ENCODE peak calls at places on chromosome 17, in four cellular contexts. F is HL-60, T is suprapubic skin, R is prostate gland. I is an unnamed sample.

GRCh38 chr17:58312021-58312630 is 16.5 kb downstream of the TSPOAP1 start:
- DNase-seq in F (no peak), T (no peak), R (no peak), I (no peak)

GRCh38 chr17:59365383-59365981 is 34.0 kb downstream of the YPEL2 start:
- DNase-seq in F (peak; percentile 24), T (no peak), R (no peak), I (no peak)

GRCh38 chr17:40777459-40777858 is 4.9 kb downstream of the KRT27 start:
- DNase-seq in F (no peak), T (no peak), R (no peak), I (no peak)

GRCh38 chr17:36657763-36658490 is 56.5 kb downstream of the MRM1 start:
- DNase-seq in F (no peak), T (no peak), R (no peak), I (no peak)

GRCh38 chr17:66240630-66241029 is 11.4 kb upstream of the APOH start:
- DNase-seq in F (no peak), T (no peak), R (no peak), I (no peak)

GRCh38 chr17:29155966-29156338 is 24.2 kb downstream of the MYO18A start:
- DNase-seq in F (no peak), T (no peak), R (no peak), I (no peak)

GRCh38 chr17:32157225-32157624 is 14.9 kb downstream of the RHOT1 start:
- DNase-seq in F (no peak), T (no peak), R (no peak), I (no peak)

GRCh38 chr17:21242026-21242700 is 11.0 kb downstream of the NATD1 start:
- DNase-seq in F (no peak), T (no peak), R (no peak), I (no peak)

GRCh38 chr17:56926704-56927103 is 12.9 kb upstream of the TRIM25 start:
- DNase-seq in F (no peak), T (no peak), R (no peak), I (no peak)

GRCh38 chr17:42578282-42578869 is 847 bp upstream of the PSMC3IP start:
- DNase-seq in F (peak; percentile 84), T (peak; percentile 85), R (peak; percentile 69), I (no peak)
- TF ChIP-seq POLR2AphosphoS5 in F (no peak), T (no peak), R (peak; percentile 46), I (no peak)

GRCh38 chr17:7356072-7356549 is 1.2 kb downstream of the TMEM95 start:
- DNase-seq in F (peak; percentile 73), T (peak; percentile 90), R (peak; percentile 71), I (no peak)
- TF ChIP-seq CTCF in F (peak; percentile 62), T (peak; percentile 61), R (peak; percentile 84), I (peak; percentile 76)

GRCh38 chr17:61316633-61317032 is 83.0 kb upstream of the TBX2 start:
- DNase-seq in F (no peak), T (no peak), R (no peak), I (no peak)

GRCh38 chr17:61322316-61323014 is 77.2 kb upstream of the TBX2 start:
- DNase-seq in F (no peak), T (no peak), R (no peak), I (no peak)

GRCh38 chr17:61321344-61321743 is 78.3 kb upstream of the TBX2 start:
- DNase-seq in F (no peak), T (no peak), R (no peak), I (no peak)

GRCh38 chr17:61317779-61318178 is 81.9 kb upstream of the TBX2 start:
- DNase-seq in F (no peak), T (no peak), R (no peak), I (no peak)

GRCh38 chr17:61318684-61319098 is 81.0 kb upstream of the TBX2 start:
- DNase-seq in F (no peak), T (no peak), R (no peak), I (no peak)
- TF ChIP-seq POLR2AphosphoS5 in F (no peak), T (no peak), R (no peak), I (no peak)

GRCh38 chr17:44007346-44008204 is 3.2 kb downstream of the NAGS start:
- DNase-seq in F (no peak), T (no peak), R (no peak), I (no peak)
- TF ChIP-seq CTCF in F (no peak), T (no peak), R (no peak), I (no peak)

GRCh38 chr17:81576621-81577277 is 24.6 kb upstream of the FAAP100 start:
- DNase-seq in F (no peak), T (no peak), R (no peak), I (no peak)

GRCh38 chr17:81574643-81574956 is 22.4 kb upstream of the FAAP100 start:
- DNase-seq in F (no peak), T (no peak), R (no peak), I (no peak)

GRCh38 chr17:81572499-81573030 is 20.4 kb upstream of the FAAP100 start:
- DNase-seq in F (no peak), T (no peak), R (no peak), I (no peak)

GRCh38 chr17:81575836-81576235 is 23.7 kb upstream of the FAAP100 start:
- DNase-seq in F (no peak), T (no peak), R (no peak), I (no peak)

DNA sequence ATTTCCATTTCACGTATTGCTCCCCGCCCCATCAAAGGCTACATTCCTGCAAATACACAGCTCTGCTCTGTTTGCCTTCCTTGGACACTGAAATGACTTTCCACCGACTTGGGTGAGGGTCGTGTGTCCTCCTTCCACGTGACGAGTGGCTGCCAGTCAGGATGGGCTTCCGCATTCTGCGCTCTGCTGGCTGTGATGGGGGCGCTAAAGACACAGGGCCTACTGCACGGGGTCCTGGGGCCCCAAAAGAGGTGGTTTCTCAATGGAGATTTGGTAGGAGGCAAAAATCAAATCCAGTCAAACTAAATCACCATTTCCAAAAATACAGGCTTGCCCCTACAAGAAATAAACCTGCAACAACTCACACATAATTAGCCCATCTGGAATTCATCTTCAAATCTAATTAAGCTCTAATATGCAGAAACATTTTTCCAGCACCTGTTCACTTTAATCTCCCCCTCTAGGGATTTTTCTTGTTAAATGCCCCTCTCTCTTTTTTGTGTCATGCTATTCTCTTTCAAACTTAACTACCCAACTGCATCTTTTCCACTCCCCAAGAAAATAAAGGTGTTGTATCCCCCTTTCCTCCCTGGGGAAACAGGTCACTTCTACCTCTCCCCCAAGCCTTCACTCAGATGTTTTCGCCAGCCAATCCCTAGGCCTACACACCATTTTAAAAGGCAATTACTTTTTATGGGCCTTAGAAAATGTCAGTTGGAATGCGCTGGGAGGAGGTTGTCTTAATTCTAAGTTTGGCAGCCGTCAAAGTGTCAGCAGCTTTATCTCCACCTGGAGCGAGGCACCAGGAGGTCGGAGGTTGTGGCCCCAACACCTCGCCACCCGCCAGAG is 21.9 kb upstream of the FAAP100 start:
- DNase-seq in F (no peak), T (no peak), R (no peak), I (no peak)
- TF ChIP-seq POLR2AphosphoS5 in F (no peak), T (no peak), R (peak; percentile 38), I (no peak)

I was measured in vagina.